ENCODE peak calls at places on chromosomes 7 and 10, in four cellular contexts. N is upper lobe of right lung, A is kidney epithelial cell, D is gastrocnemius medialis. J is an unnamed sample.
A peak's percentile ranks its signal among the peaks of the same experiment; 100 is the strongest.

GRCh38 chr7:67788689-67789088 is 792.1 kb downstream of the TYW1 start:
- DNase-seq in N (no peak), A (no peak), D (no peak), J (no peak)

GRCh38 chr7:67809586-67809985 is 813.0 kb downstream of the TYW1 start:
- DNase-seq in N (no peak), A (no peak), D (no peak), J (no peak)

GRCh38 chr7:641966-642365 is 84.5 kb upstream of the DNAAF5 start:
- DNase-seq in N (peak; percentile 21), A (no peak), D (no peak), J (no peak)

GRCh38 chr7:7416031-7416968 is 119.4 kb downstream of the COL28A1 start:
- DNase-seq in N (no peak), A (peak; percentile 14), D (no peak), J (no peak)

GRCh38 chr7:43781726-43782607 is 23.5 kb downstream of the BLVRA start:
- DNase-seq in N (no peak), A (no peak), D (no peak), J (no peak)

GRCh38 chr10:27685686-27686085 is 59.9 kb downstream of the MKX start:
- DNase-seq in N (no peak), A (no peak), D (no peak), J (no peak)

GRCh38 chr7:31368620-31369019 is 28.1 kb upstream of the NEUROD6 start:
- DNase-seq in N (no peak), A (no peak), D (no peak), J (no peak)

GRCh38 chr7:150377116-150377979 is 1.8 kb upstream of the ZNF775 start:
- DNase-seq in N (peak; percentile 2), A (no peak), D (no peak), J (no peak)

GRCh38 chr10:86964847-86965190 is 3.5 kb upstream of the ADIRF start:
- DNase-seq in N (no peak), A (no peak), D (no peak), J (no peak)

GRCh38 chr10:1048349-1048731 is 579 bp downstream of the IDI1 start:
- DNase-seq in N (peak; percentile 71), A (no peak), D (peak; percentile 53), J (peak; percentile 77)

GRCh38 chr10:129759214-129760002 is 204.7 kb downstream of the EBF3 start:
- DNase-seq in N (no peak), A (no peak), D (no peak), J (peak; percentile 45)

GRCh38 chr10:93315261-93315660 is 166.9 kb downstream of the MYOF start:
- DNase-seq in N (no peak), A (no peak), D (no peak), J (no peak)

GRCh38 chr7:45583296-45583695 is 9.1 kb downstream of the ADCY1 start:
- DNase-seq in N (no peak), A (no peak), D (no peak), J (no peak)

GRCh38 chr10:126252884-126253612 is 135.2 kb downstream of the ADAM12 start:
- DNase-seq in N (no peak), A (peak; percentile 89), D (no peak), J (no peak)

GRCh38 chr10:494149-494542 is 195.3 kb downstream of the DIP2C start:
- DNase-seq in N (no peak), A (no peak), D (no peak), J (peak; percentile 18)

GRCh38 chr7:44695756-44696155 is 52.9 kb upstream of the ZMIZ2 start:
- DNase-seq in N (no peak), A (no peak), D (peak; percentile 72), J (no peak)

GRCh38 chr10:99389721-99390480 is 40.5 kb downstream of the GOT1 start:
- DNase-seq in N (no peak), A (no peak), D (no peak), J (no peak)

GRCh38 chr10:5360318-5360915 is 4.3 kb upstream of the UCN3 start:
- DNase-seq in N (no peak), A (no peak), D (no peak), J (no peak)

GRCh38 chr10:122421054-122421625 is 33.3 kb upstream of the ARMS2 start:
- DNase-seq in N (no peak), A (no peak), D (no peak), J (no peak)

GRCh38 chr7:65379318-65379717 is 5.7 kb downstream of the ZNF92 start:
- DNase-seq in N (no peak), A (no peak), D (no peak), J (no peak)

DNA sequence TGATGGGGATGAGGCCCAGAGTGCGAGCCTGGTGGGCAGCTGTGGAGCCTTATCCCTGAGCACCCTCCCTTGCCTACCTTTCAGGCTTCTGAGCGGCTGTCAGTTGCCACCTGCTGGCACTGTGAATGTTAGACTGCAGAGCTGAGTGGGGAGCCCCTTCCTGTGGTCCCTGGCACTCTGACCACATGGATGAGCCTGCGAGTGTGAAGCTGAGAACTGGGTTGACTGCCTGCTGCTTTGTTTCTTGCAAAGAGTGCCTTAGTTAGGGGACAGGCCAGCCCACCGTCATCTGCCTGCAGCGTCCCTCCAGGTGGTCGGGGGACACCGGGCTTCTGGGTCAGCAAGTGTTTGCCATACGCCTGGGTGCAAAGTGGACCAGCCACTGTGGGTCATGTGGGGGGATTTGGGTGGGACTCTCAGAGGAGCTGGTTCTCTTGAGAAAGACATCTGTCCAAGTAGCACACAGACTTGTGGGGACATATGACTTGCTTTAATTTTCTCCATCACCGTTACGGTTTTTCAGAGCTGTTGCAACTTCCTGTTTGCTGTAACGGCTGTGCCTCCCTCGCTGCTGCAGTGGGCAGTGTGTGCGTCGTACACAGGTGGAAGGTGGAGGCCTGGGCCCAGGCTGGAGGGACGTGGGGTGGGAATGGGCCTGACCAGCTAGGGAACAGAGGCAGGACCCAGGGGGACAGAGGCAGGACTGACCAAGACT is 13.7 kb downstream of the INPP5A start:
- DNase-seq in N (peak; percentile 67), A (no peak), D (no peak), J (no peak)
- H3K4me3 ChIP-seq in N (no peak overlapping the region), A (no peak overlapping the region), D (no peak overlapping the region), J (no peak overlapping the region)

GRCh38 chr7:155585956-155586355 is 39.6 kb upstream of the CNPY1 start:
- DNase-seq in N (peak; percentile 48), A (no peak), D (no peak), J (no peak)

GRCh38 chr7:155588468-155588998 is 42.2 kb upstream of the CNPY1 start:
- DNase-seq in N (no peak), A (no peak), D (no peak), J (no peak)

GRCh38 chr7:155587486-155587885 is 41.1 kb upstream of the CNPY1 start:
- DNase-seq in N (peak; percentile 55), A (no peak), D (no peak), J (no peak)

GRCh38 chr7:155585532-155585895 is 39.2 kb upstream of the CNPY1 start:
- DNase-seq in N (no peak), A (no peak), D (no peak), J (no peak)

GRCh38 chr7:155586843-155587440 is 40.6 kb upstream of the CNPY1 start:
- DNase-seq in N (peak; percentile 25), A (no peak), D (no peak), J (no peak)
- TF ChIP-seq CTCF in N (no peak), A (no peak), D (no peak), J (no peak)

GRCh38 chr10:97977673-97978072 is 52.7 kb downstream of the CRTAC1 start:
- DNase-seq in N (no peak), A (no peak), D (no peak), J (no peak)

GRCh38 chr10:97981816-97982215 is 48.6 kb downstream of the CRTAC1 start:
- DNase-seq in N (no peak), A (no peak), D (no peak), J (no peak)
- H3K27me3 ChIP-seq in N (peaks cover 12% of the 10 kb centered on the region), A (peaks cover 5% of the 10 kb centered on the region), D (peaks cover 8% of the 10 kb centered on the region), J (no peaks in the 10 kb centered on the region)

GRCh38 chr10:119575506-119575905 is 21.3 kb downstream of the TIAL1 start:
- DNase-seq in N (no peak), A (no peak), D (no peak), J (no peak)
- H3K4me3 ChIP-seq in N (no peak overlapping the region), A (no peak overlapping the region), D (no peak overlapping the region), J (no peak overlapping the region)

GRCh38 chr10:71064413-71065118 is 147.8 kb upstream of the UNC5B start:
- DNase-seq in N (no peak), A (no peak), D (peak; percentile 50), J (no peak)
- TF ChIP-seq CTCF in N (no peak), A (peak; percentile 1), D (no peak), J (no peak)

GRCh38 chr7:122299935-122300606 is 4.5 kb downstream of the FEZF1 start:
- DNase-seq in N (no peak), A (no peak), D (no peak), J (no peak)

GRCh38 chr7:122301291-122301690 is 3.3 kb downstream of the FEZF1 start:
- DNase-seq in N (no peak), A (no peak), D (no peak), J (no peak)

GRCh38 chr7:122301858-122302745 is 2.4 kb downstream of the FEZF1 start:
- DNase-seq in N (no peak), A (no peak), D (no peak), J (no peak)

GRCh38 chr7:122299624-122299934 is 5.0 kb downstream of the FEZF1 start:
- DNase-seq in N (no peak), A (no peak), D (no peak), J (no peak)

GRCh38 chr7:122300607-122301079 is 3.9 kb downstream of the FEZF1 start:
- DNase-seq in N (no peak), A (no peak), D (no peak), J (no peak)
- H3K27me3 ChIP-seq in N (peaks cover 84% of the 10 kb centered on the region), A (peaks cover 73% of the 10 kb centered on the region), D (peaks cover 83% of the 10 kb centered on the region), J (peaks cover 20% of the 10 kb centered on the region)

GRCh38 chr7:97004931-97005763 is at the start of gene DLX6:
- DNase-seq in N (no peak), A (no peak), D (no peak), J (no peak)

GRCh38 chr7:97005764-97006145 is 402 bp downstream of the DLX6 start:
- DNase-seq in N (no peak), A (no peak), D (no peak), J (no peak)

GRCh38 chr7:97003262-97004236 is 1.8 kb upstream of the DLX6 start:
- DNase-seq in N (peak; percentile 47), A (no peak), D (no peak), J (no peak)

GRCh38 chr7:97002555-97003261 is 2.6 kb upstream of the DLX6 start:
- DNase-seq in N (no peak), A (no peak), D (no peak), J (no peak)

GRCh38 chr7:97004237-97004930 is 969 bp upstream of the DLX6 start:
- DNase-seq in N (no peak), A (no peak), D (no peak), J (no peak)
- H3K4me3 ChIP-seq in N (no peak overlapping the region), A (no peak overlapping the region), D (no peak overlapping the region), J (no peak overlapping the region)

DNA sequence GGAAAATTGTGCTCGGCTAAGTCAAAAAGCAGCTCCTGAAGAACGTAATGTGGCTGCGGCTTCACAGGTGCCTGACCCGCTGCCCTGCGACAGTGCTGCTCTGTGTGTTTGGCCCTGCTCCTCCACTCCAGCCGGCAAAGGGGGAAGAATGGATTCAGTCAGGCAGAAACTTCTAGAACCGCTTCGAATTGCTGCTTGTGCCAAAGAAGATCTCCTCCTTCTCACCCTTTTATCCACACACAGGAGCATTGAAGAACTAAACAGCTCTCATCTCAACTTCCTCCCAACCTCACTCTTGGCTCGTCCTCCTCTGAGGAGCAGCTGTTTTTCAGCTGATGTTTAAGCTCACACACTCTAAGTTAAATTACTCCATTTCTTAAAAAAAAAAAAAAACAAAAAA is 651.4 kb downstream of the INHBA start:
- DNase-seq in N (no peak), A (no peak), D (no peak), J (no peak)
- TF ChIP-seq CTCF in N (no peak), A (no peak), D (no peak), J (no peak)

GRCh38 chr10:128275405-128275804 is 149.2 kb upstream of the MKI67 start:
- DNase-seq in N (no peak), A (no peak), D (no peak), J (no peak)
- H3K27me3 ChIP-seq in N (peaks cover 42% of the 10 kb centered on the region), A (peaks cover 2% of the 10 kb centered on the region), D (no peaks in the 10 kb centered on the region), J (no peaks in the 10 kb centered on the region)